ENCODE peak calls at places on chromosome 9, in five cellular contexts. C is tibial nerve, V is uterus, N is adrenal gland, G is A549. F is an unnamed sample.

GRCh38 chr9:138044485-138045383 is 167.2 kb downstream of the CACNA1B start:
- DNase-seq in C (no peak), V (no peak), N (no peak), G (no peak), F (peak; percentile 13)

GRCh38 chr9:38183994-38184568 is 115.1 kb upstream of the SHB start:
- DNase-seq in C (no peak), V (no peak), N (no peak), G (no peak), F (no peak)

GRCh38 chr9:79477955-79478751 is 93.6 kb upstream of the TLE4 start:
- DNase-seq in C (peak; percentile 31), V (no peak), N (no peak), G (peak; percentile 19), F (peak; percentile 62)

GRCh38 chr9:15423328-15423985 is 781 bp downstream of the SNAPC3 start:
- DNase-seq in C (no peak), V (no peak), N (no peak), G (peak; percentile 13), F (no peak)

GRCh38 chr9:94783121-94783664 is 56.7 kb downstream of the AOPEP start:
- DNase-seq in C (peak; percentile 83), V (peak; percentile 68), N (peak; percentile 94), G (peak; percentile 100), F (peak; percentile 87)

GRCh38 chr9:9753266-9753665 is 859.5 kb downstream of the PTPRD start:
- DNase-seq in C (no peak), V (no peak), N (no peak), G (no peak), F (no peak)

GRCh38 chr9:131598121-131598520 is 52.8 kb downstream of the PRRT1B start:
- DNase-seq in C (peak; percentile 19), V (no peak), N (peak; percentile 49), G (no peak), F (peak; percentile 46)

GRCh38 chr9:132472599-132472998 is 62.6 kb downstream of the CFAP77 start:
- DNase-seq in C (no peak), V (no peak), N (no peak), G (no peak), F (no peak)

GRCh38 chr9:130382636-130383349 is 62.0 kb upstream of the ASS1 start:
- DNase-seq in C (no peak), V (no peak), N (no peak), G (no peak), F (no peak)

GRCh38 chr9:84304166-84304565 is 36.4 kb downstream of the SLC28A3 start:
- DNase-seq in C (no peak), V (no peak), N (peak; percentile 30), G (no peak), F (peak; percentile 49)

GRCh38 chr9:87197349-87198130 is 250.2 kb upstream of the GAS1 start:
- DNase-seq in C (no peak), V (no peak), N (no peak), G (no peak), F (peak; percentile 38)

GRCh38 chr9:113231701-113232100 is 10.4 kb downstream of the SLC31A1 start:
- DNase-seq in C (no peak), V (no peak), N (no peak), G (no peak), F (no peak)

GRCh38 chr9:88533951-88534455 is 975 bp upstream of the NXNL2 start:
- DNase-seq in C (no peak), V (peak; percentile 78), N (peak; percentile 33), G (peak; percentile 88), F (peak; percentile 33)

GRCh38 chr9:111857555-111858211 is 38.9 kb upstream of the UGCG start:
- DNase-seq in C (peak; percentile 12), V (no peak), N (no peak), G (no peak), F (no peak)

GRCh38 chr9:116337015-116337414 is 183.4 kb downstream of the PAPPA start:
- DNase-seq in C (no peak), V (no peak), N (no peak), G (no peak), F (no peak)

GRCh38 chr9:110156416-110156815 is 51.5 kb downstream of the C9orf152 start:
- DNase-seq in C (no peak), V (no peak), N (no peak), G (no peak), F (no peak)
- H3K4me1 ChIP-seq in C (peaks cover 45% of the 10 kb centered on the region), V (no peaks in the 10 kb centered on the region), N (no peaks in the 10 kb centered on the region), G (no peaks in the 10 kb centered on the region), F (no peaks in the 10 kb centered on the region)

GRCh38 chr9:35415769-35416427 is 74.0 kb upstream of the RUSC2 start:
- DNase-seq in C (no peak), V (no peak), N (no peak), G (no peak), F (no peak)
- TF ChIP-seq CTCF in C (no peak), V (no peak), N (no peak), G (no peak), F (no peak)

DNA sequence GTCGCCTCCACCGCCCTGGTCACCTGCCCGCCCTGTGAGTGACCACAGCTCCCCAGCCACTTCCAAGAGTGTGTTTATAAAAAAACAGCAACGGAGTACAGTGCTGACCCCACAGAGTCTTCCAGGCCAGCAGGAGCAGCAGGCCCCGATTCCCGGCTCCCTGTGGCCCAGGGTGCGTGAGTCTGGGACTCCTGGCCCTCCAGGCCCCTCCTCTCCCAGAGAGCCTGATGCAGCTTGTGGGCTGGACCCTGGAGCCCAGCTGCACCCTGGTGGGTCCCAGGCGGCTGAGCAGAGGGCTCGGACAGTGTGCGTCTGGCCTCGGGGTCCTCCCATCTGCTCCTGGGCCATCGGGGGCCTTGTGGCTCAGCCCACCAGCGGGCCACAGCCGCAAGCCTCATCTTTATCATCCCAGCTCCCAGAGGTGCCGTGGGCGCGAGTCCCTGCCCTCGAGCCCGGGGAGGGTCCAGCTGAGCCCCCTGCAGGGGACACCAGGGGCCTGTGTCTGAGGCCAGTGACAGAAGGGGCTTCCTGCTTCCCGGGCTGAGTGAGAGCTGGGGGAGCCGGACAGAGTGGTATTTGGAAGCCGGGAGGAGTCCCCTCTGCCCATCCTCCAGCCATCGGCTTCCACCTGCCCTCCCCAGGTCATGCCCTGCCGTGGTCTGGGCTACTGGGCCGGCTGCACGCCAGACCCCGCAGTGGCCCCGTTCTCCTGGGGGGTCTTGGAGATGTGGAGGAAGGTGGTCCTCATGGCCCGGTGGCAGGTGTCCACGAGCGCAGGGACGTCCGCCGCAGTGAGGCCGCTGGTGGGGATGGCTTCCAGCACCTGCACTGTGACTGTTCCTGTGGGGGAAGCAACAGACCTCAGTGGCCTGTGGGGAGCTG is 10.6 kb downstream of the EGFL7 start:
- DNase-seq in C (no peak), V (no peak), N (no peak), G (no peak), F (no peak)
- TF ChIP-seq POLR2A in C (no peak), V (no peak), N (no peak), G (no peak), F (no peak)

GRCh38 chr9:2018162-2018643 is 3.1 kb downstream of the SMARCA2 start:
- DNase-seq in C (no peak), V (no peak), N (no peak), G (no peak), F (peak; percentile 37)

GRCh38 chr9:2019723-2020122 is 4.6 kb downstream of the SMARCA2 start:
- DNase-seq in C (no peak), V (no peak), N (no peak), G (no peak), F (no peak)

GRCh38 chr9:2017459-2018161 is 2.5 kb downstream of the SMARCA2 start:
- DNase-seq in C (peak; percentile 61), V (peak; percentile 70), N (peak; percentile 85), G (peak; percentile 76), F (peak; percentile 85)

GRCh38 chr9:2017209-2017458 is 2.0 kb downstream of the SMARCA2 start:
- DNase-seq in C (peak; percentile 20), V (no peak), N (peak; percentile 62), G (no peak), F (no peak)

GRCh38 chr9:2018764-2019548 is 3.8 kb downstream of the SMARCA2 start:
- DNase-seq in C (no peak), V (no peak), N (no peak), G (no peak), F (peak; percentile 31)
- H3K4me1 ChIP-seq in C (peaks cover 53% of the 10 kb centered on the region), V (peaks cover 9% of the 10 kb centered on the region), N (peaks cover 32% of the 10 kb centered on the region), G (peaks cover 11% of the 10 kb centered on the region), F (peaks cover 39% of the 10 kb centered on the region)

GRCh38 chr9:134791009-134791408 is 89.6 kb upstream of the FCN2 start:
- DNase-seq in C (no peak), V (no peak), N (no peak), G (no peak), F (no peak)
- TF ChIP-seq CTCF in C (no peak), V (no peak), N (no peak), G (no peak), F (no peak)

F was measured in testis.